ENCODE peak calls at places on chromosomes 6 and 20, in ten cellular contexts. One of them, this sample, is unnamed.

GRCh38 chr6:63928613-63929012 is 293.0 kb downstream of the PHF3 start:
- DNase-seq in tibial nerve: no peak
- DNase-seq in psoas muscle: no peak
- DNase-seq in mesenchymal stem cell: no peak
- DNase-seq in endothelial cell of umbilical vein: no peak
- DNase-seq in keratinocyte: no peak
- DNase-seq in stomach: no peak
- DNase-seq in transverse colon: no peak
- DNase-seq in A549: no peak
- DNase-seq in H1: no peak
- DNase-seq in this sample: no peak

GRCh38 chr6:105137388-105137787 is 42.4 kb downstream of the POPDC3 start:
- DNase-seq in tibial nerve: peak; percentile 13
- DNase-seq in psoas muscle: peak; percentile 25
- DNase-seq in mesenchymal stem cell: peak; percentile 40
- DNase-seq in endothelial cell of umbilical vein: no peak
- DNase-seq in keratinocyte: no peak
- DNase-seq in stomach: no peak
- DNase-seq in transverse colon: no peak
- DNase-seq in A549: no peak
- DNase-seq in H1: no peak
- DNase-seq in this sample: no peak

GRCh38 chr6:24396764-24397163 is 6.0 kb upstream of the MRS2 start:
- DNase-seq in tibial nerve: no peak
- DNase-seq in psoas muscle: no peak
- DNase-seq in mesenchymal stem cell: no peak
- DNase-seq in endothelial cell of umbilical vein: no peak
- DNase-seq in keratinocyte: no peak
- DNase-seq in stomach: no peak
- DNase-seq in transverse colon: no peak
- DNase-seq in A549: no peak
- DNase-seq in H1: no peak
- DNase-seq in this sample: no peak

GRCh38 chr20:44835661-44836221 is 25.4 kb upstream of the RIMS4 start:
- DNase-seq in tibial nerve: no peak
- DNase-seq in psoas muscle: no peak
- DNase-seq in mesenchymal stem cell: no peak
- DNase-seq in endothelial cell of umbilical vein: no peak
- DNase-seq in keratinocyte: no peak
- DNase-seq in stomach: no peak
- DNase-seq in transverse colon: no peak
- DNase-seq in A549: no peak
- DNase-seq in H1: no peak
- DNase-seq in this sample: no peak

GRCh38 chr6:35218021-35218420 is 4.3 kb downstream of the SCUBE3 start:
- DNase-seq in tibial nerve: no peak
- DNase-seq in psoas muscle: no peak
- DNase-seq in mesenchymal stem cell: peak; percentile 37
- DNase-seq in endothelial cell of umbilical vein: peak; percentile 19
- DNase-seq in keratinocyte: no peak
- DNase-seq in stomach: no peak
- DNase-seq in transverse colon: no peak
- DNase-seq in A549: no peak
- DNase-seq in H1: no peak
- DNase-seq in this sample: no peak

GRCh38 chr6:6008648-6009421 is 2.1 kb upstream of the NRN1 start:
- DNase-seq in tibial nerve: peak; percentile 68
- DNase-seq in psoas muscle: peak; percentile 64
- DNase-seq in mesenchymal stem cell: no peak
- DNase-seq in endothelial cell of umbilical vein: peak; percentile 86
- DNase-seq in keratinocyte: no peak
- DNase-seq in stomach: peak; percentile 40
- DNase-seq in transverse colon: peak; percentile 66
- DNase-seq in A549: peak; percentile 38
- DNase-seq in H1: peak; percentile 84
- DNase-seq in this sample: no peak

GRCh38 chr6:35757461-35758123 is 18.8 kb upstream of the CLPSL2 start:
- DNase-seq in tibial nerve: no peak
- DNase-seq in psoas muscle: no peak
- DNase-seq in mesenchymal stem cell: peak; percentile 52
- DNase-seq in endothelial cell of umbilical vein: peak; percentile 32
- DNase-seq in keratinocyte: no peak
- DNase-seq in stomach: no peak
- DNase-seq in transverse colon: no peak
- DNase-seq in A549: peak; percentile 57
- DNase-seq in H1: no peak
- DNase-seq in this sample: no peak

GRCh38 chr6:105886066-105886811 is 199.9 kb upstream of the PRDM1 start:
- DNase-seq in tibial nerve: no peak
- DNase-seq in psoas muscle: no peak
- DNase-seq in mesenchymal stem cell: no peak
- DNase-seq in endothelial cell of umbilical vein: no peak
- DNase-seq in keratinocyte: no peak
- DNase-seq in stomach: no peak
- DNase-seq in transverse colon: no peak
- DNase-seq in A549: no peak
- DNase-seq in H1: no peak
- DNase-seq in this sample: no peak

GRCh38 chr6:166637001-166637400 is 9.9 kb upstream of the RPS6KA2 start:
- DNase-seq in tibial nerve: no peak
- DNase-seq in psoas muscle: no peak
- DNase-seq in mesenchymal stem cell: no peak
- DNase-seq in endothelial cell of umbilical vein: no peak
- DNase-seq in keratinocyte: no peak
- DNase-seq in stomach: no peak
- DNase-seq in transverse colon: no peak
- DNase-seq in A549: no peak
- DNase-seq in H1: no peak
- DNase-seq in this sample: no peak

GRCh38 chr6:154202334-154202733 is 154.3 kb downstream of the IPCEF1 start:
- DNase-seq in tibial nerve: no peak
- DNase-seq in psoas muscle: no peak
- DNase-seq in mesenchymal stem cell: no peak
- DNase-seq in endothelial cell of umbilical vein: no peak
- DNase-seq in keratinocyte: no peak
- DNase-seq in stomach: no peak
- DNase-seq in transverse colon: no peak
- DNase-seq in A549: no peak
- DNase-seq in H1: no peak
- DNase-seq in this sample: no peak

GRCh38 chr20:63178889-63179751 is 36.8 kb downstream of the YTHDF1 start:
- DNase-seq in tibial nerve: no peak
- DNase-seq in psoas muscle: peak; percentile 29
- DNase-seq in mesenchymal stem cell: peak; percentile 19
- DNase-seq in endothelial cell of umbilical vein: no peak
- DNase-seq in keratinocyte: no peak
- DNase-seq in stomach: peak; percentile 36
- DNase-seq in transverse colon: peak; percentile 33
- DNase-seq in A549: peak; percentile 49
- DNase-seq in H1: peak; percentile 77
- DNase-seq in this sample: peak; percentile 76

GRCh38 chr6:11428895-11429294 is 108.7 kb upstream of the TMEM170B start:
- DNase-seq in tibial nerve: no peak
- DNase-seq in psoas muscle: no peak
- DNase-seq in mesenchymal stem cell: peak; percentile 95
- DNase-seq in endothelial cell of umbilical vein: no peak
- DNase-seq in keratinocyte: no peak
- DNase-seq in stomach: no peak
- DNase-seq in transverse colon: no peak
- DNase-seq in A549: peak; percentile 51
- DNase-seq in H1: no peak
- DNase-seq in this sample: no peak

GRCh38 chr6:118551063-118551672 is 3.1 kb downstream of the PLN start:
- DNase-seq in tibial nerve: no peak
- DNase-seq in psoas muscle: no peak
- DNase-seq in mesenchymal stem cell: peak; percentile 79
- DNase-seq in endothelial cell of umbilical vein: peak; percentile 79
- DNase-seq in keratinocyte: no peak
- DNase-seq in stomach: no peak
- DNase-seq in transverse colon: no peak
- DNase-seq in A549: peak; percentile 47
- DNase-seq in H1: no peak
- DNase-seq in this sample: peak; percentile 30

GRCh38 chr6:14720411-14721102 is 525.3 kb upstream of the JARID2 start:
- DNase-seq in tibial nerve: no peak
- DNase-seq in psoas muscle: no peak
- DNase-seq in mesenchymal stem cell: no peak
- DNase-seq in endothelial cell of umbilical vein: no peak
- DNase-seq in keratinocyte: no peak
- DNase-seq in stomach: no peak
- DNase-seq in transverse colon: no peak
- DNase-seq in A549: no peak
- DNase-seq in H1: no peak
- DNase-seq in this sample: no peak

GRCh38 chr20:47330933-47331708 is 25.4 kb downstream of the ZMYND8 start:
- DNase-seq in tibial nerve: no peak
- DNase-seq in psoas muscle: peak; percentile 18
- DNase-seq in mesenchymal stem cell: peak; percentile 95
- DNase-seq in endothelial cell of umbilical vein: peak; percentile 87
- DNase-seq in keratinocyte: no peak
- DNase-seq in stomach: no peak
- DNase-seq in transverse colon: peak; percentile 51
- DNase-seq in A549: peak; percentile 87
- DNase-seq in H1: no peak
- DNase-seq in this sample: no peak
- H3K27ac ChIP-seq in tibial nerve: peak overlapping the region; percentile 92
- H3K27ac ChIP-seq in psoas muscle: peak overlapping the region; percentile 66
- H3K27ac ChIP-seq in mesenchymal stem cell: peak overlapping the region; percentile 72
- H3K27ac ChIP-seq in endothelial cell of umbilical vein: peak overlapping the region; percentile 56
- H3K27ac ChIP-seq in keratinocyte: peak overlapping the region; percentile 73
- H3K27ac ChIP-seq in stomach: peak overlapping the region; percentile 87
- H3K27ac ChIP-seq in transverse colon: peak overlapping the region; percentile 90
- H3K27ac ChIP-seq in A549: peak overlapping the region; percentile 94
- H3K27ac ChIP-seq in H1: no peak overlapping the region
- H3K27ac ChIP-seq in this sample: no peak overlapping the region

GRCh38 chr20:8248051-8248450 is 116.0 kb downstream of the PLCB1 start:
- DNase-seq in tibial nerve: no peak
- DNase-seq in psoas muscle: no peak
- DNase-seq in mesenchymal stem cell: no peak
- DNase-seq in endothelial cell of umbilical vein: no peak
- DNase-seq in keratinocyte: no peak
- DNase-seq in stomach: no peak
- DNase-seq in transverse colon: no peak
- DNase-seq in A549: no peak
- DNase-seq in H1: no peak
- DNase-seq in this sample: no peak
- H3K4me1 ChIP-seq in tibial nerve: peaks cover 3% of the 10 kb centered on the region
- H3K4me1 ChIP-seq in psoas muscle: peaks cover 29% of the 10 kb centered on the region
- H3K4me1 ChIP-seq in mesenchymal stem cell: no peaks in the 10 kb centered on the region
- H3K4me1 ChIP-seq in endothelial cell of umbilical vein: peaks cover 10% of the 10 kb centered on the region
- H3K4me1 ChIP-seq in keratinocyte: no peaks in the 10 kb centered on the region
- H3K4me1 ChIP-seq in stomach: peaks cover 13% of the 10 kb centered on the region
- H3K4me1 ChIP-seq in transverse colon: peaks cover 16% of the 10 kb centered on the region
- H3K4me1 ChIP-seq in A549: no peaks in the 10 kb centered on the region
- H3K4me1 ChIP-seq in H1: no peaks in the 10 kb centered on the region
- H3K4me1 ChIP-seq in this sample: no peaks in the 10 kb centered on the region

GRCh38 chr20:16573011-16573965 is at the start of gene KIF16B:
- DNase-seq in tibial nerve: peak; percentile 90
- DNase-seq in psoas muscle: peak; percentile 92
- DNase-seq in mesenchymal stem cell: peak; percentile 88
- DNase-seq in endothelial cell of umbilical vein: peak; percentile 93
- DNase-seq in keratinocyte: no peak
- DNase-seq in stomach: peak; percentile 96
- DNase-seq in transverse colon: peak; percentile 96
- DNase-seq in A549: peak; percentile 96
- DNase-seq in H1: peak; percentile 99
- DNase-seq in this sample: peak; percentile 79

GRCh38 chr20:16571333-16571732 is 1.9 kb downstream of the KIF16B start:
- DNase-seq in tibial nerve: no peak
- DNase-seq in psoas muscle: no peak
- DNase-seq in mesenchymal stem cell: no peak
- DNase-seq in endothelial cell of umbilical vein: no peak
- DNase-seq in keratinocyte: peak; percentile 75
- DNase-seq in stomach: no peak
- DNase-seq in transverse colon: no peak
- DNase-seq in A549: no peak
- DNase-seq in H1: no peak
- DNase-seq in this sample: no peak

GRCh38 chr20:16576219-16576618 is 3.0 kb upstream of the KIF16B start:
- DNase-seq in tibial nerve: no peak
- DNase-seq in psoas muscle: no peak
- DNase-seq in mesenchymal stem cell: no peak
- DNase-seq in endothelial cell of umbilical vein: no peak
- DNase-seq in keratinocyte: no peak
- DNase-seq in stomach: no peak
- DNase-seq in transverse colon: no peak
- DNase-seq in A549: peak; percentile 39
- DNase-seq in H1: no peak
- DNase-seq in this sample: no peak

GRCh38 chr20:16574656-16575355 is 1.6 kb upstream of the KIF16B start:
- DNase-seq in tibial nerve: peak; percentile 75
- DNase-seq in psoas muscle: peak; percentile 92
- DNase-seq in mesenchymal stem cell: peak; percentile 84
- DNase-seq in endothelial cell of umbilical vein: peak; percentile 83
- DNase-seq in keratinocyte: peak; percentile 52
- DNase-seq in stomach: peak; percentile 92
- DNase-seq in transverse colon: peak; percentile 94
- DNase-seq in A549: peak; percentile 94
- DNase-seq in H1: peak; percentile 87
- DNase-seq in this sample: peak; percentile 73

DNA sequence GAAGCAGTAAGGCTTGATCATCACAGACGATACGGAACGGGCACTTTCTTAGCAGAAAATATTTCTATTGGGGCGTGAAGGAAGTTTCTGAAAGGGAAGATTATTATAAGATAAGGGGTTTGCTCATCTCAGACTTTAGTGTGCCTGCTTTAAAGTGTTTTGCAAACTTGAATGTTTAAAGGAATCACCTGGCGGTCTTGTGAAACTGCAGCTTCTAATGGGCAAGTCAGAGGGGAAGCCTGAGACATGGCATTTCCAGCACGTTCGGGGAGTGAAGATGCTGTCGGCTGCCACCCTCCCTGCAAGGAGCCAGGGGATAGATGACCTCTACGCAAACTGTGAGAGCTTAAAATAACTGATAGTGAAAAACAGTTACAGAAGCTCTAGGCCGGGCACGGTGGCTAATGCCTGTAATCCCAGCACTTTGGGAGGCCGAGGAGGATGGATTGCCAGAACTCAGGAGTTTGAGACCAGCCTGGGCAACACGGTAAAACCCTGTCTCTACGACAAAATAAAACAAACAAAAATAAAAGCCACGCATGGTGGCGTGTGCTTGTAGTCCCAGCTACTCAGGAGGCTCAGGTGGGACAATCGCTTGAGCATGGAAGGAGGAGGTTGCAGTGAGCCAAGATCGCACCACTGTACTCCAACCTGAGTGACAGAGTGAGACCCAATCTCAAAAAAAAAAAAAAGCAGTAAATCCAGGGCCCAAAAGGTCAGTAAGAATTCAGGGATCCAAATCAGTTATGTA is 2.3 kb upstream of the KIF16B start:
- DNase-seq in tibial nerve: no peak
- DNase-seq in psoas muscle: no peak
- DNase-seq in mesenchymal stem cell: no peak
- DNase-seq in endothelial cell of umbilical vein: no peak
- DNase-seq in keratinocyte: no peak
- DNase-seq in stomach: no peak
- DNase-seq in transverse colon: no peak
- DNase-seq in A549: no peak
- DNase-seq in H1: no peak
- DNase-seq in this sample: no peak
- H3K27ac ChIP-seq in tibial nerve: peak overlapping the region; percentile 86
- H3K27ac ChIP-seq in psoas muscle: peak overlapping the region; percentile 85
- H3K27ac ChIP-seq in mesenchymal stem cell: no peak overlapping the region
- H3K27ac ChIP-seq in endothelial cell of umbilical vein: no peak overlapping the region
- H3K27ac ChIP-seq in keratinocyte: peak overlapping the region; percentile 74
- H3K27ac ChIP-seq in stomach: peak overlapping the region; percentile 39
- H3K27ac ChIP-seq in transverse colon: peak overlapping the region; percentile 88
- H3K27ac ChIP-seq in A549: peak overlapping the region; percentile 92
- H3K27ac ChIP-seq in H1: no peak overlapping the region
- H3K27ac ChIP-seq in this sample: peak overlapping the region; percentile 40

GRCh38 chr6:52548353-52548713 is 28.5 kb downstream of the TRAM2 start:
- DNase-seq in tibial nerve: no peak
- DNase-seq in psoas muscle: no peak
- DNase-seq in mesenchymal stem cell: no peak
- DNase-seq in endothelial cell of umbilical vein: no peak
- DNase-seq in keratinocyte: no peak
- DNase-seq in stomach: no peak
- DNase-seq in transverse colon: no peak
- DNase-seq in A549: no peak
- DNase-seq in H1: no peak
- DNase-seq in this sample: no peak
- H3K4me1 ChIP-seq in tibial nerve: no peaks in the 10 kb centered on the region
- H3K4me1 ChIP-seq in psoas muscle: peaks cover 45% of the 10 kb centered on the region
- H3K4me1 ChIP-seq in mesenchymal stem cell: peaks cover 47% of the 10 kb centered on the region
- H3K4me1 ChIP-seq in endothelial cell of umbilical vein: peaks cover 84% of the 10 kb centered on the region
- H3K4me1 ChIP-seq in keratinocyte: peaks cover 54% of the 10 kb centered on the region
- H3K4me1 ChIP-seq in stomach: peaks cover 82% of the 10 kb centered on the region
- H3K4me1 ChIP-seq in transverse colon: peaks cover 96% of the 10 kb centered on the region
- H3K4me1 ChIP-seq in A549: peaks cover 93% of the 10 kb centered on the region
- H3K4me1 ChIP-seq in H1: peaks cover 14% of the 10 kb centered on the region
- H3K4me1 ChIP-seq in this sample: no peaks in the 10 kb centered on the region

This sample was measured in CD4-positive, alpha-beta memory T cell.